ENCODE peak calls at places on chromosomes 2 and 18, in eight cellular contexts. I is tibial nerve, L is thoracic aorta, P is MCF 10A, M is A549, U is nephron progenitor cell, Y is neural progenitor cell, C is astrocyte. J is an unnamed sample.
A peak's percentile ranks its signal among the peaks of the same experiment; 100 is the strongest.

GRCh38 chr2:126902859-126903258 is 4.2 kb downstream of the TEX51 start:
- DNase-seq in M (no peak), I (no peak), L (no peak), P (no peak), Y (no peak), U (no peak), C (no peak), J (no peak)

GRCh38 chr2:99804969-99805368 is 315.2 kb upstream of the REV1 start:
- DNase-seq in I (no peak), P (no peak), L (no peak), U (no peak), M (no peak), C (no peak), Y (no peak), J (no peak)

GRCh38 chr2:164141271-164141670 is 405.5 kb upstream of the FIGN start:
- DNase-seq in U (no peak), L (no peak), I (no peak), Y (no peak), P (no peak), M (no peak), C (peak; percentile 68), J (no peak)

GRCh38 chr2:58319481-58319880 is 78.4 kb upstream of the FANCL start:
- DNase-seq in P (no peak), Y (no peak), C (no peak), I (no peak), L (no peak), M (no peak), U (no peak), J (no peak)

GRCh38 chr18:62954341-62954740 is 239.0 kb downstream of the PHLPP1 start:
- DNase-seq in M (no peak), I (no peak), L (no peak), P (no peak), C (peak; percentile 70), U (no peak), Y (no peak), J (no peak)

GRCh38 chr2:53769318-53769945 is 1.8 kb downstream of the CHAC2 start:
- DNase-seq in M (no peak), U (no peak), C (no peak), Y (no peak), L (no peak), I (no peak), P (no peak), J (no peak)

GRCh38 chr2:43221660-43222471 is 4.5 kb downstream of the ZFP36L2 start:
- DNase-seq in C (peak; percentile 97), I (peak; percentile 89), Y (peak; percentile 92), U (peak; percentile 81), M (peak; percentile 91), P (peak; percentile 91), L (peak; percentile 67), J (peak; percentile 91)

GRCh38 chr18:12989397-12990127 is 1.6 kb upstream of the CEP192 start:
- DNase-seq in M (no peak), L (no peak), C (no peak), P (no peak), Y (no peak), U (no peak), I (no peak), J (no peak)

GRCh38 chr18:61824733-61825363 is 68.0 kb downstream of the RNF152 start:
- DNase-seq in C (no peak), U (no peak), M (no peak), L (no peak), I (no peak), Y (no peak), P (no peak), J (no peak)

GRCh38 chr2:88543541-88544057 is 83.7 kb downstream of the EIF2AK3 start:
- DNase-seq in M (no peak), Y (no peak), U (no peak), P (no peak), I (no peak), L (no peak), C (no peak), J (no peak)

GRCh38 chr2:192148620-192149321 is 46.0 kb downstream of the TMEFF2 start:
- DNase-seq in P (no peak), M (no peak), C (peak; percentile 90), I (no peak), U (no peak), L (no peak), Y (no peak), J (peak; percentile 48)

GRCh38 chr2:58503909-58504308 is 262.8 kb upstream of the FANCL start:
- DNase-seq in L (no peak), C (no peak), P (no peak), U (no peak), I (no peak), Y (no peak), M (no peak), J (no peak)

GRCh38 chr2:177489719-177490301 is 97.2 kb downstream of the AGPS start:
- DNase-seq in U (peak; percentile 6), Y (peak; percentile 52), M (peak; percentile 42), C (peak; percentile 10), L (no peak), P (peak; percentile 52), I (peak; percentile 15), J (no peak)

GRCh38 chr2:114213808-114214207 is 228.6 kb upstream of the DPP10 start:
- DNase-seq in U (no peak), M (no peak), I (no peak), C (no peak), Y (no peak), P (no peak), L (no peak), J (no peak)

GRCh38 chr18:54888933-54889332 is 60.7 kb downstream of the RAB27B start:
- DNase-seq in Y (no peak), C (peak; percentile 46), U (no peak), L (no peak), M (no peak), I (no peak), P (peak; percentile 36), J (no peak)

DNA sequence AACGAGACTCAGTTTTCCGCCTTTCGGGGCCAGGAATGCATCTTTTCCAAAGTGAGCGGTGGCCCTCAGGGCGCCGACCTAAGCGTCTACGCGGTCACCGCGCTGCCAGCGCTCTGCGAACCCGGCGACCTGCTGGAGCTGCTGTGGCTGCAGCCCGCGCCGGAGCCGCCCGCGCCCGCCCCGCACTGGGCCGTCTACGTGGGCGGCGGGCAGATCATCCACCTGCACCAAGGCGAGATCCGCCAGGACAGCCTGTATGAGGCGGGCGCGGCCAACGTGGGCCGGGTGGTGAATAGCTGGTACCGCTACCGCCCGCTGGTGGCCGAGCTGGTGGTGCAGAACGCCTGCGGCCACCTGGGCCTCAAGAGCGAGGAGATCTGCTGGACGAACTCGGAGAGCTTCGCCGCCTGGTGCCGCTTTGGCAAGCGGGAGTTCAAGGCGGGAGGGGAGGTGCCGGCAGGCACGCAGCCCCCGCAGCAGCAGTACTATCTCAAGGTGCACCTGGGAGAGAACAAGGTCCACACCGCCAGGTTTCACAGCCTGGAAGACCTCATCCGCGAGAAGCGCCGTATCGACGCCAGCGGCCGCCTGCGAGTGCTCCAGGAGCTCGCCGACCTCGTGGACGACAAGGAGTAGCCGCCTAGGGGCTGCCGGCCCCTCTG is 1.8 kb downstream of the LRATD1 start:
- DNase-seq in P (peak; percentile 88), C (peak; percentile 61), L (peak; percentile 31), Y (peak; percentile 91), M (peak; percentile 79), I (peak; percentile 74), U (peak; percentile 86), J (peak; percentile 61)
- TF ChIP-seq CTCF in P (peak; percentile 72), C (peak; percentile 28), L (peak; percentile 72), Y (peak; percentile 74), M (peak; percentile 63), I (peak; percentile 72), U (peak; percentile 72), J (peak; percentile 88)

DNA sequence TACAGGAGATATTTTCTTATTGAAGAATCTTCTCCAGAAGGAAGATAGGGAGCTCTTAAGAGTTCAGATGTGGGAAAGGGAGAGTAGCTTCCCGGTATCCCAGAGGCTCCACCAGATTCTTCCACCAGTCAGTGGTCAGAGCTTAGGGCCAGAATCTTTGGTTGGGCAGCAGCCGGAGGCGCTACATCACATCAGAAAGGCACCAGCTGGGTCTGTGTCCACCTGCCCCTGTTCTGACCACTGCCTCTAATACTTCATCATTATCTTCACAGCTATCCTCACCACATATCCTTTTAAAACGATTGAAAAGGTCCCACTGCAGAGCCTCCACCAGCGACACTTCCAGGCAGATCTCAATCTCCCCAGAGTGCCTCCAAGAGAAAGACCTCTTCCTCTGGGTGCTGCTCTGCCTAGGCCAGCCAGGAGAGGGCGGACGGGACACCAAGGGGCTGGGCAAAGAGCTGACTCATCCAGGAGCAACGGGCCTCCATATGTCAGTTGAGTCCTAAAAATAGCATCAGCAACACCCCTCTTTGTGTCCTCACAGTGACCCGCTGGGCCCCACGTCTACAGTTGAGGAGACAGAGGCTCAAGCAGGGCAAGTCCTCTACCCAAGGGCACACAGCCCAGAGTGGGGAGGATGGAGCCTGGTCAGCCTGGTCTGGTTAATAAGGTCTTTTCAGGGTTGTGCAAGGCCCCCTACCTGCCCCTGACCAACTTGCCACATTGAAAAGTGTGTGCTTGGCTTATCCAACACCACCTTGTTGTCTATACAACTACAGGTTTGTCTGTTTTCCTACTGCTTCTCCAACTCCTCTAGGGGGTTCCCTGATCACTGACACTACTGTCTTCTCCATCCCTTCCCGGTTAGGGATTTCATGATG is 81.2 kb downstream of the ADD2 start:
- DNase-seq in P (peak; percentile 81), C (peak; percentile 79), L (no peak), U (peak; percentile 35), I (no peak), Y (peak; percentile 75), M (peak; percentile 86), J (no peak)
- TF ChIP-seq CTCF in P (peak; percentile 41), C (peak; percentile 43), L (no peak), U (peak; percentile 40), I (no peak), Y (peak; percentile 69), M (peak; percentile 58), J (peak; percentile 68)

GRCh38 chr2:70469435-70469834 is 84.2 kb downstream of the TGFA start:
- DNase-seq in C (no peak), L (no peak), P (no peak), M (no peak), Y (no peak), U (no peak), I (no peak), J (no peak)
- TF ChIP-seq CTCF in C (no peak), L (no peak), P (no peak), M (no peak), Y (peak; percentile 31), U (no peak), I (no peak), J (no peak)

DNA sequence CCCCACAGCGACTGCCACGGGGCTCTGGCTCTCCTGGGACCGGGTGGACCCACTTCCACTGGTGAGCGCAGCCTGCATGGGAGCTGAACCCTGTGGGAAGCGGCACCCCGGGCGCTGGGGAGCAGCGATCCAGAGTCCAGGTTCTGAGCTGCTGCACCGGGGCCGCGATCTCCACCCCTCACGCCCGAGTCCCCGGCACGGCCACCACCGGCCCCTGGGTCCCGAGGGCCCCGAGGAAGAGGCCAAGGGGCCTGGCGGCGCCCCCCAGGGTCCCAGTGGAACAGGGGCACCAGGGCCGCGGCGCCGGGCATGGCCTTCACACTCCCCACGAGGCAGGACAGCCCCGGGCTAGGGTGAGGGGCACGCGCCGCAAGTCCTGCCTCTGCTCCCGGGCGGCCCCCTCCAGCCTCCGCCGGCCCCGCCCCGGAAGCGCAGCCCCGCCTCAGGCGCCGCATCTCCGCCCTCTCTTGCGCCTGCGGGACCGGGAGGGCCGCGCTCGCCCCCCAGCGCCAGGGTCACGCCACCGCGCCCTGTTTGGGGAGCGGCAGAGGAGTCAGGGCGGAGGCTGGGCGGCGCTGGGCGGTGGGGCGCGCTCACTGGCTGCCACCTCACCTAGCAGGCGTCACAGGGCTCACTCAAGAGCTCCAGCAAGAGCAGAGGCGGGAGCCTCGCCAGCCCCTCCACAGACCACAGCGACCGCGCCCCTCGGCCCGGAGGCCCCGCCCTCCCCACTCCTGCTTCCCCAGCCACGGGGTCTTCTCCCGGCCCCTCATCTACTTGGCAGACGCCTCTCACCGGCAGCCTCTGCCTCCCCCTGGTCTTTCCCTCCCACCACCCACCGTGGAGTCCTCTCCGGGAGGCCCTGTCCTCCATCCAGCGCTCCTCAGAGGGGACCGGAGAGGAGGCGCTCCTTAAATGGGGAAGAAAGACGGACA is 26.8 kb downstream of the THAP4 start:
- DNase-seq in P (peak; percentile 68), Y (peak; percentile 97), U (peak; percentile 94), C (peak; percentile 74), L (peak; percentile 46), I (peak; percentile 45), M (no peak), J (peak; percentile 52)
- TF ChIP-seq CTCF in P (peak; percentile 40), Y (peak; percentile 72), U (peak; percentile 59), C (no peak), L (peak; percentile 51), I (peak; percentile 74), M (no peak), J (peak; percentile 50)

J was measured in retinal pigment epithelial cell.